ENCODE peak calls at places on chromosomes 7 and 10, in nine cellular contexts. A is kidney, J is HFF-Myc, C is transverse colon, X is pancreas, H is suprapubic skin, R is A673, L is testis, B is astrocyte of the spinal cord. F is an unnamed sample.

GRCh38 chr7:140640727-140641531 is at the start of gene DENND2A:
- DNase-seq in X (peak), L (peak), H (peak), J (no peak), B (peak), C (peak), A (peak), R (no peak), F (peak)

GRCh38 chr10:106508920-106509319 is 655.6 kb downstream of the SORCS1 start:
- DNase-seq in A (no peak), B (no peak), C (no peak), L (no peak), R (no peak), J (no peak), X (no peak), H (no peak), F (no peak)

GRCh38 chr10:90937645-90938258 is 16.9 kb upstream of the ANKRD1 start:
- DNase-seq in C (no peak), L (no peak), A (no peak), R (peak), B (no peak), X (no peak), H (no peak), J (no peak), F (no peak)

GRCh38 chr10:129570185-129570584 is 103.1 kb downstream of the MGMT start:
- DNase-seq in L (no peak), C (no peak), H (no peak), X (no peak), B (no peak), R (no peak), J (no peak), A (no peak), F (no peak)

GRCh38 chr10:91220954-91221696 is 662 bp downstream of the PCGF5 start:
- DNase-seq in H (peak), C (peak), A (no peak), J (no peak), X (no peak), R (peak), B (peak), L (peak), F (no peak)

GRCh38 chr10:43046288-43046991 is 30.4 kb upstream of the RET start:
- DNase-seq in A (peak), L (no peak), R (no peak), C (peak), H (peak), J (no peak), X (no peak), B (no peak), F (no peak)

GRCh38 chr7:34493752-34494151 is 164.3 kb upstream of the NPSR1 start:
- DNase-seq in A (no peak), H (no peak), X (no peak), L (peak), J (no peak), B (no peak), C (no peak), R (no peak), F (no peak)

GRCh38 chr10:71978988-71979691 is 14.9 kb downstream of the CHST3 start:
- DNase-seq in A (no peak), B (no peak), C (no peak), J (no peak), X (no peak), L (no peak), R (no peak), H (no peak), F (no peak)

GRCh38 chr7:150903627-150904026 is 51.3 kb downstream of the AOC1 start:
- DNase-seq in R (no peak), L (peak), H (no peak), A (peak), X (peak), J (no peak), B (peak), C (peak), F (peak)

GRCh38 chr10:31745612-31746376 is 182.8 kb downstream of the ARHGAP12 start:
- DNase-seq in L (no peak), B (peak), C (no peak), X (no peak), H (no peak), J (peak), A (no peak), R (peak), F (no peak)

GRCh38 chr7:122468050-122468449 is 163.5 kb upstream of the FEZF1 start:
- DNase-seq in B (no peak), J (no peak), A (no peak), X (no peak), L (no peak), R (no peak), C (no peak), H (no peak), F (no peak)

GRCh38 chr10:111511751-111512150 is 434.9 kb downstream of the ADRA2A start:
- DNase-seq in B (no peak), A (no peak), X (no peak), L (peak), H (no peak), J (no peak), R (no peak), C (no peak), F (no peak)

GRCh38 chr7:63077841-63078240 is 920.8 kb upstream of the ZNF722 start:
- DNase-seq in C (no peak), A (no peak), X (no peak), R (no peak), B (no peak), H (no peak), J (no peak), L (no peak), F (no peak)

GRCh38 chr7:18689535-18689934 is 194.0 kb downstream of the HDAC9 start:
- DNase-seq in X (no peak), R (no peak), L (no peak), H (no peak), C (no peak), B (peak), J (no peak), A (no peak), F (no peak)

GRCh38 chr10:20922033-20922432 is 24.9 kb upstream of the NEBL start:
- DNase-seq in B (no peak), C (no peak), A (no peak), R (no peak), H (no peak), J (no peak), X (no peak), L (no peak), F (no peak)

GRCh38 chr10:99785646-99786045 is 3.2 kb downstream of the ABCC2 start:
- DNase-seq in X (no peak), H (no peak), C (no peak), R (no peak), J (no peak), L (no peak), B (no peak), A (no peak), F (no peak)

GRCh38 chr10:79019441-79019840 is 49.3 kb upstream of the ZMIZ1 start:
- DNase-seq in H (peak), A (peak), X (no peak), L (no peak), B (no peak), J (no peak), C (no peak), R (no peak), F (no peak)

GRCh38 chr10:14399641-14400040 is 68.9 kb upstream of the FRMD4A start:
- DNase-seq in L (no peak), C (no peak), J (no peak), H (no peak), R (peak), A (no peak), B (no peak), X (no peak), F (no peak)

GRCh38 chr10:14397069-14397468 is 66.3 kb upstream of the FRMD4A start:
- DNase-seq in A (peak), X (no peak), J (peak), L (peak), C (no peak), B (peak), R (peak), H (peak), F (no peak)

GRCh38 chr10:14391342-14391741 is 60.6 kb upstream of the FRMD4A start:
- DNase-seq in L (no peak), C (no peak), X (no peak), A (no peak), B (no peak), H (no peak), R (peak), J (no peak), F (no peak)

GRCh38 chr10:14394179-14394578 is 63.5 kb upstream of the FRMD4A start:
- DNase-seq in C (no peak), H (no peak), X (no peak), A (no peak), B (no peak), L (no peak), R (no peak), J (no peak), F (no peak)

GRCh38 chr10:14396441-14397048 is 65.8 kb upstream of the FRMD4A start:
- DNase-seq in B (no peak), C (no peak), H (no peak), L (no peak), X (no peak), J (peak), A (no peak), R (peak), F (no peak)
- TF ChIP-seq CTCF in B (peak), C (peak), H (no peak), L (peak), X (peak), J (peak), A (no peak), R (peak), F (no peak)

GRCh38 chr7:155338632-155339320 is 41.1 kb downstream of the INSIG1 start:
- DNase-seq in L (peak), B (no peak), A (no peak), R (no peak), X (no peak), H (no peak), J (no peak), C (no peak), F (peak)

GRCh38 chr7:155340071-155340531 is 42.4 kb downstream of the INSIG1 start:
- DNase-seq in H (no peak), X (no peak), L (no peak), B (no peak), J (no peak), C (no peak), R (no peak), A (no peak), F (no peak)

GRCh38 chr7:155339474-155339873 is 41.8 kb downstream of the INSIG1 start:
- DNase-seq in R (no peak), J (no peak), H (no peak), A (no peak), B (no peak), X (no peak), C (no peak), L (peak), F (no peak)

GRCh38 chr7:155337946-155338631 is 40.4 kb downstream of the INSIG1 start:
- DNase-seq in R (no peak), H (no peak), A (no peak), C (no peak), L (peak), X (no peak), B (no peak), J (no peak), F (no peak)

GRCh38 chr7:155336812-155337602 is 39.3 kb downstream of the INSIG1 start:
- DNase-seq in H (no peak), B (no peak), J (no peak), L (peak), R (no peak), X (peak), C (no peak), A (no peak), F (no peak)
- TF ChIP-seq CTCF in H (no peak), B (no peak), J (no peak), L (no peak), R (no peak), X (no peak), C (no peak), A (no peak), F (no peak)

GRCh38 chr7:17166824-17167379 is 131.6 kb upstream of the AHR start:
- DNase-seq in X (no peak), J (no peak), L (no peak), B (no peak), A (no peak), R (no peak), H (no peak), C (no peak), F (no peak)
- TF ChIP-seq CTCF in X (no peak), J (no peak), L (no peak), B (no peak), A (no peak), R (no peak), H (no peak), C (no peak), F (no peak)

DNA sequence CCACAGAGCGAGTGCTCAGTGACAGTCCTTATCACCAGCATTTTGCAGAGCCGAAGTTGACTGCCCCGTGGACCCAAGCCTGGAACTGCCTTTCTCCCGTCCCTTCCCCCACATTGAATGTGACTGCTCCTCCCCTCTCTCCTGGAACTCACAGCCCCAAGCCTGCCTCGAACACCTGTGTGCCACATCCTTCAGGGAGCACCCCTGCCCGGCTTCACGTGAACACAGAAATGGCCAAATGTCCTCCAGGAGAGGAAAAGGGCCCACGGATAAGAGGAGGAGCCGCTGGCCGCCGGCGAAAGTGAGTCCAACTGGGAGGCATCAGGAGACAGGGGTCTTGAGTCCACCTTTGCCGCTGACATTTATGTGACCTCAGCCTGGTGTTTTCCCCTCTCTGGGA is 16.2 kb downstream of the STX1A start:
- DNase-seq in A (no peak), X (no peak), L (no peak), R (no peak), B (no peak), J (no peak), H (no peak), C (no peak), F (no peak)
- TF ChIP-seq CTCF in A (no peak), X (no peak), L (no peak), R (no peak), B (no peak), J (no peak), H (no peak), C (no peak), F (no peak)